ENCODE peak calls at places on chromosome 13, in six cellular contexts. V, O, T, Z, F and Y are unnamed samples.

GRCh38 chr13:77719128-77719527 is 21.6 kb downstream of the SLAIN1 start:
- DNase-seq in V (no peak), O (no peak), T (no peak), Z (no peak), F (no peak), Y (no peak)

GRCh38 chr13:43573361-43573740 is 213.4 kb downstream of the ENOX1 start:
- DNase-seq in V (no peak), O (no peak), T (no peak), Z (no peak), F (no peak), Y (peak)

GRCh38 chr13:27535546-27535945 is 84.8 kb downstream of the LNX2 start:
- DNase-seq in V (no peak), O (no peak), T (no peak), Z (no peak), F (no peak), Y (peak)

GRCh38 chr13:31394491-31394890 is 194.7 kb downstream of the B3GLCT start:
- DNase-seq in V (no peak), O (no peak), T (no peak), Z (no peak), F (no peak), Y (no peak)

GRCh38 chr13:56917966-56918365 is 222.8 kb upstream of the PRR20A start:
- DNase-seq in V (no peak), O (no peak), T (no peak), Z (no peak), F (no peak), Y (no peak)

GRCh38 chr13:24709186-24709913 is 29.1 kb downstream of the ATP12A start:
- DNase-seq in V (peak), O (no peak), T (peak), Z (no peak), F (no peak), Y (no peak)

GRCh38 chr13:49625392-49626137 is 2.7 kb upstream of the ARL11 start:
- DNase-seq in V (no peak), O (no peak), T (no peak), Z (peak), F (no peak), Y (no peak)

GRCh38 chr13:98181106-98181815 is 4.2 kb upstream of the RNF113B start:
- DNase-seq in V (no peak), O (no peak), T (no peak), Z (no peak), F (no peak), Y (no peak)

GRCh38 chr13:73248711-73249580 is 190.1 kb downstream of the KLF5 start:
- DNase-seq in V (no peak), O (no peak), T (no peak), Z (peak), F (no peak), Y (peak)

GRCh38 chr13:41675306-41675705 is 218.0 kb downstream of the RGCC start:
- DNase-seq in V (no peak), O (no peak), T (no peak), Z (no peak), F (no peak), Y (peak)

GRCh38 chr13:39144941-39145533 is 106.8 kb downstream of the NHLRC3 start:
- DNase-seq in V (no peak), O (peak), T (peak), Z (peak), F (peak), Y (peak)

GRCh38 chr13:114303700-114304327 is 10.5 kb upstream of the CHAMP1 start:
- DNase-seq in V (no peak), O (no peak), T (no peak), Z (no peak), F (no peak), Y (no peak)

GRCh38 chr13:30835442-30835841 is 70.6 kb upstream of the MEDAG start:
- DNase-seq in V (no peak), O (no peak), T (no peak), Z (peak), F (no peak), Y (no peak)

GRCh38 chr13:111114362-111115050 is 604 bp upstream of the ARHGEF7 start:
- DNase-seq in V (no peak), O (no peak), T (no peak), Z (peak), F (no peak), Y (peak)

GRCh38 chr13:100602472-100603142 is 14.0 kb upstream of the GGACT start:
- DNase-seq in V (no peak), O (no peak), T (no peak), Z (no peak), F (no peak), Y (no peak)

GRCh38 chr13:51906581-51906980 is 44.8 kb downstream of the CCDC70 start:
- DNase-seq in V (no peak), O (no peak), T (no peak), Z (no peak), F (no peak), Y (no peak)

GRCh38 chr13:99354371-99354951 is 47.3 kb upstream of the GPR183 start:
- DNase-seq in V (no peak), O (no peak), T (peak), Z (no peak), F (no peak), Y (peak)

GRCh38 chr13:101967216-101967615 is 434.6 kb downstream of the FGF14 start:
- DNase-seq in V (no peak), O (no peak), T (no peak), Z (no peak), F (peak), Y (no peak)

GRCh38 chr13:47463726-47464125 is 537.3 kb downstream of the SUCLA2 start:
- DNase-seq in V (no peak), O (no peak), T (no peak), Z (peak), F (no peak), Y (no peak)